ENCODE peak calls at places on chromosomes 1 and 21, in nine cellular contexts. M, Y, G, X, C, P, W, I and B are unnamed samples.

GRCh38 chr1:55582078-55582477 is 366.9 kb upstream of the USP24 start:
- DNase-seq in W (peak), Y (peak), M (no peak), P (no peak), G (no peak), C (no peak), X (no peak), I (no peak), B (no peak)

GRCh38 chr1:202161151-202162048 is 998 bp upstream of the PTPN7 start:
- DNase-seq in X (no peak), G (no peak), P (no peak), Y (no peak), I (no peak), C (no peak), W (no peak), M (no peak), B (no peak)

GRCh38 chr1:109927908-109928307 is 17.3 kb downstream of the CSF1 start:
- DNase-seq in W (peak), X (peak), M (peak), C (no peak), G (no peak), P (peak), Y (peak), I (no peak), B (peak)

GRCh38 chr21:26273686-26274313 is 103.2 kb upstream of the APP start:
- DNase-seq in M (no peak), Y (no peak), I (no peak), G (no peak), P (no peak), C (no peak), W (no peak), X (no peak), B (no peak)

GRCh38 chr1:205572426-205572825 is 59.4 kb downstream of the ELK4 start:
- DNase-seq in W (no peak), X (no peak), M (peak), I (peak), C (no peak), Y (no peak), G (no peak), P (peak), B (no peak)

GRCh38 chr1:27959792-27960603 is at the start of gene XKR8:
- DNase-seq in I (peak), W (peak), M (peak), X (peak), Y (peak), P (peak), C (peak), G (no peak), B (peak)

GRCh38 chr21:28818663-28819278 is 173.9 kb downstream of the LTN1 start:
- DNase-seq in P (no peak), X (peak), M (no peak), G (no peak), I (no peak), Y (peak), C (no peak), W (no peak), B (peak)

GRCh38 chr1:23613191-23614126 is 54.2 kb upstream of the ID3 start:
- DNase-seq in C (no peak), G (no peak), P (no peak), Y (no peak), W (no peak), M (no peak), I (no peak), X (no peak), B (no peak)

GRCh38 chr1:200336111-200336845 is 73.6 kb downstream of the ZNF281 start:
- DNase-seq in I (no peak), W (no peak), M (no peak), X (peak), C (peak), Y (peak), P (no peak), G (no peak), B (peak)

GRCh38 chr1:203913045-203913444 is 51.6 kb downstream of the SNRPE start:
- DNase-seq in Y (no peak), C (no peak), X (no peak), I (no peak), W (no peak), G (no peak), M (no peak), P (no peak), B (no peak)

GRCh38 chr1:4027492-4028138 is 127.5 kb upstream of the C1orf174 start:
- DNase-seq in G (no peak), X (no peak), Y (no peak), P (no peak), C (no peak), I (no peak), M (no peak), W (no peak), B (no peak)

GRCh38 chr1:109979489-109980091 is 5.0 kb upstream of the AHCYL1 start:
- DNase-seq in P (peak), X (peak), Y (peak), I (no peak), C (peak), M (no peak), G (no peak), W (peak), B (peak)

GRCh38 chr1:37020653-37021277 is 13.6 kb downstream of the GRIK3 start:
- DNase-seq in I (peak), G (no peak), M (no peak), W (no peak), C (peak), Y (no peak), P (no peak), X (no peak), B (peak)

GRCh38 chr1:70227439-70227838 is 6.3 kb downstream of the SRSF11 start:
- DNase-seq in M (no peak), P (no peak), X (no peak), Y (no peak), I (no peak), G (no peak), W (no peak), C (no peak), B (peak)

GRCh38 chr1:152182431-152182830 is 23.4 kb upstream of the RPTN start:
- DNase-seq in C (peak), X (peak), P (no peak), Y (peak), W (no peak), I (no peak), G (no peak), M (no peak), B (peak)

GRCh38 chr1:216221260-216221700 is 202.0 kb downstream of the USH2A start:
- DNase-seq in I (peak), M (no peak), X (peak), Y (peak), C (peak), W (peak), G (peak), P (peak), B (peak)

GRCh38 chr1:221712198-221712684 is 29.6 kb downstream of the DUSP10 start:
- DNase-seq in G (peak), C (peak), W (peak), X (peak), I (no peak), M (no peak), Y (peak), P (no peak), B (peak)

GRCh38 chr1:22388666-22389455 is 62.8 kb upstream of the ZBTB40 start:
- DNase-seq in X (peak), I (no peak), P (no peak), G (peak), W (no peak), C (peak), M (no peak), Y (peak), B (peak)

GRCh38 chr21:45740491-45741357 is 97.2 kb downstream of the PCBP3 start:
- DNase-seq in W (no peak), M (no peak), Y (no peak), P (no peak), G (no peak), X (peak), I (peak), C (no peak), B (no peak)

GRCh38 chr1:198619375-198620140 is 19.3 kb upstream of the PTPRC start:
- DNase-seq in G (no peak), M (no peak), I (no peak), Y (no peak), C (no peak), W (no peak), X (no peak), P (no peak), B (no peak)

GRCh38 chr1:57137980-57138379 is 172.2 kb upstream of the C8B start:
- DNase-seq in P (no peak), I (no peak), Y (no peak), C (no peak), X (no peak), W (no peak), M (no peak), G (no peak), B (no peak)

GRCh38 chr1:241499910-241500309 is 19.6 kb downstream of the FH start:
- DNase-seq in P (no peak), I (no peak), G (no peak), X (peak), Y (peak), M (no peak), C (peak), W (no peak), B (peak)

GRCh38 chr1:165895451-165895871 is 68.0 kb downstream of the UCK2 start:
- DNase-seq in P (no peak), I (no peak), Y (peak), C (no peak), M (no peak), G (no peak), W (no peak), X (peak), B (peak)

GRCh38 chr1:17075470-17076255 is 21.8 kb upstream of the SDHB start:
- DNase-seq in X (peak), W (no peak), Y (peak), C (peak), M (no peak), I (peak), P (peak), G (no peak), B (peak)

GRCh38 chr1:192538407-192539311 is 36.9 kb upstream of the RGS1 start:
- DNase-seq in W (no peak), C (no peak), G (no peak), Y (no peak), X (peak), M (no peak), I (no peak), P (no peak), B (peak)

GRCh38 chr1:31436596-31437432 is 23.8 kb downstream of the SERINC2 start:
- DNase-seq in P (no peak), G (no peak), C (no peak), M (no peak), W (no peak), X (no peak), Y (no peak), I (no peak), B (no peak)
- TF ChIP-seq CTCF in P (no peak), G (no peak), C (no peak), M (no peak), W (no peak), X (no peak), Y (no peak), I (no peak), B (no peak)

GRCh38 chr1:35641233-35641866 is at the start of gene PSMB2:
- DNase-seq in G (peak), P (peak), C (peak), X (peak), I (peak), Y (peak), W (peak), M (peak), B (peak)

GRCh38 chr1:35642472-35642955 is 1.2 kb upstream of the PSMB2 start:
- DNase-seq in M (no peak), W (no peak), C (no peak), G (no peak), Y (peak), I (no peak), X (peak), P (peak), B (no peak)

GRCh38 chr1:35640380-35641232 is 720 bp downstream of the PSMB2 start:
- DNase-seq in M (no peak), Y (peak), C (peak), P (no peak), G (no peak), W (no peak), I (no peak), X (no peak), B (no peak)

GRCh38 chr1:35633526-35633925 is 7.8 kb downstream of the PSMB2 start:
- DNase-seq in I (no peak), M (no peak), Y (no peak), W (no peak), P (no peak), G (no peak), X (no peak), C (no peak), B (peak)

DNA sequence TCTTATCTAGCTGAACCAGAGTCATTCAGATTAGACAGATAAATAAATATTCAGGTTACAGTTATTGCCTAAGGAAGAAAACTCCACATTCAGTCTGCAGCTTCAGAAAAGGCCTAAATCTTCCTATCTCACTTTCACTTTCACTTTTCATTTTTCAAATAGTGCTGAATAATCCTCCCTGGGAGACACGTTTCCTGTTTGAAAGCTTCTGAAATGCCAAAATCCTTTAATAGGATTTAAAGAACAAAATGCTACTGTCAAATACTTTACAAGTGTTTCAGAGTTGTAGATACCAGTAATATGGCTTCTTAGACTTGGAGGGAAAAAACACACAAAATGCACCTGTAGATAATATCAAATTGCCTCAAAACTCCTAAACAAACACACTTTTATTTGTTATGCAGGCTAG is 3.9 kb downstream of the PSMB2 start:
- DNase-seq in W (no peak), G (peak), C (peak), Y (peak), I (no peak), P (no peak), X (peak), M (no peak), B (peak)
- H3K4me3 ChIP-seq in W (no peak), G (peak), C (peak), Y (peak), I (no peak), P (peak), X (no peak), M (peak), B (peak)

DNA sequence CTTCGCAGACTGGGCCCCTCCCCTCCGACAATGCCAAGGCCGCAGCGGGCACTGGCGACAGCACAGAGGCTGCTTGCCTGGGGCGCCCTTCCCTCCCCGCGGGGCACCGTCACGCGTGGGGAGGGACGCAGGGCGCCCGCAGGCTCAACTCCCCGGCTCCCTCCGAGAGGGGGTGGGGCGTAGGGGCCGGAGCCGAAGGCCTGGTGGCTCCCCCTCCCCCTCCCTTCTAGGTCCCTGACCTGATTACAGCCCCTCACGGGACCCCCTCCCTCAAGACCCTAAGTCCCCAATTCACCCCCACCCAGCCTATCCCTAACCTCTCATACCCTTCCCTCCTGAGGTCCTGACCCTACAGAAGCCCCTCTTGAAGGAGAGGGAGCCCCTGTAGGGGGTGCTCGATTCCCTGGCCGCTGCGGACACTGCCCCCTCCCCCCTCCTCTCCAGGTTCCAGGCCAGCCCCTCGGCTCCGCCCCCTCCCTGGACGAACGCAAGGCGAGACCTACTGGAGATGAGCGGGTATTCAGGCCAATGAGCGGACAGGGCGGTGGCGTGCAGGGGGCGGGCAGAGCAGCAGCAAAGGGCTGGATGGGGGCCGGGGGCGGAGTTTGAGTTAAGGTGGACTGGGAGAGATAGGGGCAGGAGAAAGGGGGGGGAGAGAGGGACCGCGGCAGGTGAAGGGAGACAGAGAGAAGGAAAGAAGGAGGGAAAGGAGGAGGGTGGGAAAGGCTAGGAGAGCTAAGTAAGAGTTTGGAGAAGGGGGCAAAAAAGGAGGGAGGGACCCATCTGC is 721 bp upstream of the ZBTB7B start:
- DNase-seq in X (peak), M (peak), Y (peak), G (peak), W (peak), I (peak), P (peak), C (peak), B (peak)
- TF ChIP-seq CTCF in X (peak), M (no peak), Y (peak), G (peak), W (no peak), I (peak), P (no peak), C (peak), B (peak)

DNA sequence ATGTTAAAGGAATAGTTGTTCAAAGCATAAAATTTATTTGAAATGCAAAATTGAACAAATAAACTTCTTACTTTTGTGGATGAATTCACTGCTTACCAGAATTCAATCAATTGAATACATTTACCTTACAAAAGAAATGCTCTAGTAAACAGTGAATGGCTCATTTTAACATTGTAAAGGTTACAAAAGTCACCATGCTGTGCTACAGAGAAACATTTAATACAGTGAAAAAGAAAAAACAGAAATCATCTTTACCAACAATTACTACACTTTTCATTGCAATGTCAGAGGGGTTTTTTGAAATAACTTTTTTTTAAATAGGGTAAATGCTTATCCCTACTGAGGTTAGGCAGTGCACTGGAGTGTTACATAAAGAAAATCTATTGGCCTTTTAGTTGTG is 853.0 kb downstream of the NCAM2 start:
- DNase-seq in P (no peak), M (no peak), W (no peak), Y (no peak), X (no peak), I (no peak), C (no peak), G (no peak), B (no peak)
- H3K4me3 ChIP-seq in P (no peak), M (no peak), W (no peak), Y (no peak), X (no peak), I (no peak), C (no peak), G (no peak), B (no peak)

GRCh38 chr1:184506501-184506900 is 119.7 kb downstream of the C1orf21 start:
- DNase-seq in W (no peak), M (no peak), G (no peak), C (no peak), I (no peak), P (no peak), Y (no peak), X (no peak), B (no peak)

GRCh38 chr1:184502154-184502553 is 115.3 kb downstream of the C1orf21 start:
- DNase-seq in I (no peak), X (no peak), Y (no peak), C (no peak), P (no peak), M (no peak), W (no peak), G (no peak), B (no peak)

GRCh38 chr1:184504695-184505338 is 118.0 kb downstream of the C1orf21 start:
- DNase-seq in M (no peak), W (no peak), C (no peak), G (no peak), P (no peak), Y (no peak), X (no peak), I (no peak), B (no peak)

GRCh38 chr1:184503221-184503749 is 116.5 kb downstream of the C1orf21 start:
- DNase-seq in Y (no peak), W (no peak), M (no peak), P (no peak), C (no peak), G (no peak), X (no peak), I (no peak), B (no peak)

GRCh38 chr1:184504012-184504694 is 117.3 kb downstream of the C1orf21 start:
- DNase-seq in I (no peak), W (no peak), P (no peak), Y (no peak), X (no peak), C (no peak), G (no peak), M (no peak), B (no peak)
- TF ChIP-seq CTCF in I (no peak), W (no peak), P (no peak), Y (no peak), X (no peak), C (no peak), G (no peak), M (no peak), B (no peak)

GRCh38 chr1:94246692-94247145 is 9.3 kb upstream of the ARHGAP29 start:
- DNase-seq in I (no peak), M (no peak), G (no peak), P (no peak), C (peak), Y (peak), X (peak), W (no peak), B (no peak)
- H3K4me3 ChIP-seq in I (peak), M (peak), G (peak), P (peak), C (peak), Y (peak), X (peak), W (peak), B (peak)

GRCh38 chr1:155000725-155001437 is 1.7 kb upstream of the ZBTB7B start:
- DNase-seq in C (peak), G (peak), X (peak), P (peak), W (peak), Y (peak), I (peak), M (peak), B (peak)

GRCh38 chr1:155000475-155000724 is 2.2 kb upstream of the ZBTB7B start:
- DNase-seq in W (no peak), X (no peak), I (no peak), C (no peak), G (no peak), P (peak), Y (no peak), M (peak), B (no peak)

GRCh38 chr1:155001438-155001687 is 1.2 kb upstream of the ZBTB7B start:
- DNase-seq in P (no peak), M (no peak), Y (no peak), I (no peak), C (no peak), G (no peak), W (no peak), X (no peak), B (no peak)

GRCh38 chr1:154998818-154999650 is 3.6 kb upstream of the ZBTB7B start:
- DNase-seq in P (peak), C (peak), Y (peak), W (no peak), I (peak), G (no peak), X (peak), M (peak), B (peak)

GRCh38 chr1:154999651-155000474 is 2.7 kb upstream of the ZBTB7B start:
- DNase-seq in X (no peak), Y (no peak), G (no peak), C (peak), I (peak), M (no peak), P (peak), W (no peak), B (no peak)
- TF ChIP-seq CTCF in X (no peak), Y (no peak), G (peak), C (no peak), I (no peak), M (no peak), P (no peak), W (no peak), B (no peak)